ENCODE peak calls at places on chromosomes 1 and 21, in four cellular contexts. M is HFF-Myc; C is CD8-positive, alpha-beta T cell; V is Panc1. F is an unnamed sample.

GRCh38 chr1:59006309-59006698 is 222.5 kb upstream of the JUN start:
- DNase-seq in V (no peak), C (no peak), M (no peak), F (no peak)

GRCh38 chr1:107821340-107821739 is 143.6 kb downstream of the VAV3 start:
- DNase-seq in C (peak), V (no peak), M (no peak), F (no peak)

GRCh38 chr1:21956720-21957552 is 19.8 kb upstream of the HSPG2 start:
- DNase-seq in M (peak), C (peak), V (no peak), F (no peak)

GRCh38 chr1:183735069-183735860 is 69.7 kb upstream of the RGL1 start:
- DNase-seq in M (no peak), V (no peak), C (no peak), F (no peak)

GRCh38 chr1:167905182-167905581 is 8.8 kb downstream of the ADCY10 start:
- DNase-seq in M (no peak), V (no peak), C (no peak), F (no peak)

GRCh38 chr1:79304131-79304530 is 297.6 kb upstream of the ADGRL4 start:
- DNase-seq in V (no peak), M (no peak), C (no peak), F (no peak)

GRCh38 chr21:45011911-45012660 is 62.3 kb upstream of the ADARB1 start:
- DNase-seq in V (peak), M (peak), C (no peak), F (no peak)

GRCh38 chr1:94036721-94037120 is 84.2 kb downstream of the ABCA4 start:
- DNase-seq in M (no peak), V (no peak), C (no peak), F (no peak)

GRCh38 chr1:248853023-248853422 is 5.9 kb downstream of the ZNF692 start:
- DNase-seq in C (no peak), M (no peak), V (no peak), F (no peak)

GRCh38 chr1:208231929-208232360 is 12.2 kb downstream of the PLXNA2 start:
- DNase-seq in V (no peak), C (no peak), M (peak), F (no peak)

DNA sequence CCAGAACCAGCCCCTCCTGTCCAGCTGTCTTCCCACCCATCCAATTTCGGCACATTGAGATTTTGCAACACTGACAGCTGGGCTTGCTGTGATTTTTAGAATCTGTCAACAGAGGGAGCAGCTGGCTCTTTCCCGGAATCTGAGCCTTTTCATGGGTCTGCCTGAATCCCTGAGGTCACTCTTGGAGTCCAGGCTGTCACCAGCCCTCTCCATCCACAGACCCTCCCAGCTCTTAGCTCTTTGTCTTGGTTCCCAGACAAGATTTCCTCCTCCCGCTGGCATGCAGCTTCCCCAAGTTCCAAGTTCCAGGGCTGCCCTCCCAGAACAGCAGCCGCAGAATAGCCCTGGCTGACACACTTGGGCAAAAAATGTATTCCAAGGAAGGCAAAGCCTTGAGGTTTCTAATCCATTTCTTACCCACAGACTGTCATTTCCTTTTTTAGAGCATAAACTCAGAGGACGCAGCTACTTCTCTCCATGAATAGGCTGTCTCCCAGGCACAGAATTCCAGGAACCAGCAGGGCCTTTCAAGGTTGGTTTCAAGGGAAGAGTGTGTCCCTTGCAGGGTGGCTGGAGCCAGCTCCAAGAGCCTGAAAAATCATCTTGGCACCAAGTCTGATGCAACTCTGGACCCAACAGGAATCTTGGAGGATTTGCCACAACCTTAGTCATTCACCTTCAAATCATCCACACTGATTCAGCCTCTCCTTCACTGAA is 7.1 kb upstream of the TMEM61 start:
- DNase-seq in V (no peak), M (no peak), C (no peak), F (no peak)
- TF ChIP-seq CTCF in V (peak), M (peak), C (no peak), F (no peak)

GRCh38 chr21:34606051-34606450 is 8.9 kb downstream of the RCAN1 start:
- DNase-seq in C (no peak), M (no peak), V (no peak), F (no peak)

GRCh38 chr21:34603710-34604057 is 11.2 kb downstream of the RCAN1 start:
- DNase-seq in M (no peak), C (no peak), V (no peak), F (no peak)

GRCh38 chr21:34606621-34607020 is 8.3 kb downstream of the RCAN1 start:
- DNase-seq in C (no peak), V (no peak), M (no peak), F (no peak)

GRCh38 chr21:34603002-34603709 is 11.8 kb downstream of the RCAN1 start:
- DNase-seq in V (no peak), M (peak), C (peak), F (peak)

GRCh38 chr21:34604556-34604955 is 10.4 kb downstream of the RCAN1 start:
- DNase-seq in V (no peak), C (no peak), M (no peak), F (no peak)
- H3K4me3 ChIP-seq in V (no peak), C (no peak), M (no peak), F (no peak)

GRCh38 chr1:119477710-119478109 is 29.3 kb upstream of the HSD3B1 start:
- DNase-seq in M (no peak), V (no peak), C (no peak), F (no peak)
- TF ChIP-seq CTCF in M (no peak), V (no peak), C (no peak), F (no peak)

GRCh38 chr1:64126581-64126980 is 76.8 kb upstream of the UBE2U start:
- DNase-seq in M (no peak), V (no peak), C (no peak), F (no peak)

GRCh38 chr1:64121766-64122385 is 81.5 kb upstream of the UBE2U start:
- DNase-seq in M (no peak), C (no peak), V (no peak), F (no peak)

GRCh38 chr1:64124751-64125445 is 78.5 kb upstream of the UBE2U start:
- DNase-seq in V (no peak), C (no peak), M (no peak), F (no peak)

GRCh38 chr1:64127297-64127696 is 76.1 kb upstream of the UBE2U start:
- DNase-seq in V (no peak), M (no peak), C (no peak), F (no peak)

DNA sequence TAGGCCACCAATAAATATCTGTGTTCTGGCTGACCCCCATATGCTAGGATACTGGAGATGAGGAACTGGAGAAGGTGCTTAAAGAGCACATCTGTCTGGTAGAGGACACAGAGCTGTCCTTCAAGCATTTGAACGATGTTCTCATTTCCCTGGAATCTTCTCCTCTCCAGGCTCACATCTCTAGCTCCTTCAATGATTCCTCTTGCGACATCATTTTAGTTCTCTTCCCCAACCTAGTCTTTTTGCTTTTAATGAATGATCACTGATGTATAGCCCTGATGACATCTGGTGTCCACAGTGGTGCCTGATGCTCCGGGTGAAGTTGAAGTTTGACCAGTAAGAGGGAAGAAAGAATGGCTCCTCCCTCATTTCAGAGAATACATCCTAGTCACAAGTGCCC is 80.8 kb upstream of the UBE2U start:
- DNase-seq in M (no peak), V (no peak), C (no peak), F (no peak)
- H3K4me3 ChIP-seq in M (no peak), V (no peak), C (no peak), F (no peak)